ENCODE peak calls at places on chromosomes 5 and 9, in eight cellular contexts. I is fibroblast of mammary gland, W is hepatocyte, E is fibroblast of villous mesenchyme, L is HFFc6, O is SK-N-SH, Z is left ventricle myocardium inferior, T is astrocyte. B is an unnamed sample.

GRCh38 chr9:86591472-86591871 is 237.3 kb upstream of the TUT7 start:
- DNase-seq in I (peak), W (no peak), E (peak), L (no peak), O (no peak), Z (no peak), T (no peak), B (no peak)

GRCh38 chr5:116795189-116795588 is 220.6 kb upstream of the SEMA6A start:
- DNase-seq in I (no peak), W (no peak), E (no peak), L (no peak), O (no peak), Z (no peak), T (no peak), B (no peak)

GRCh38 chr9:103731541-103731940 is 362.6 kb upstream of the SMC2 start:
- DNase-seq in I (peak), W (no peak), E (peak), L (no peak), O (no peak), Z (no peak), T (no peak), B (no peak)

GRCh38 chr5:78591227-78591626 is 57.3 kb downstream of the LHFPL2 start:
- DNase-seq in I (peak), W (no peak), E (peak), L (peak), O (no peak), Z (no peak), T (peak), B (no peak)

GRCh38 chr5:56179442-56179841 is 53.7 kb downstream of the ANKRD55 start:
- DNase-seq in I (no peak), W (no peak), E (no peak), L (no peak), O (no peak), Z (no peak), T (no peak), B (no peak)

GRCh38 chr5:3324421-3325101 is 271.1 kb upstream of the IRX1 start:
- DNase-seq in I (no peak), W (no peak), E (no peak), L (no peak), O (peak), Z (no peak), T (no peak), B (no peak)

GRCh38 chr5:14226992-14227391 is 83.8 kb downstream of the TRIO start:
- DNase-seq in I (no peak), W (no peak), E (no peak), L (no peak), O (no peak), Z (no peak), T (no peak), B (no peak)

GRCh38 chr9:89574309-89574708 is 30.5 kb upstream of the GADD45G start:
- DNase-seq in I (no peak), W (no peak), E (no peak), L (no peak), O (no peak), Z (no peak), T (no peak), B (no peak)

GRCh38 chr9:4955836-4956235 is 29.2 kb upstream of the JAK2 start:
- DNase-seq in I (peak), W (no peak), E (no peak), L (no peak), O (no peak), Z (no peak), T (no peak), B (no peak)

GRCh38 chr9:132622144-132622543 is 39.7 kb downstream of the BARHL1 start:
- DNase-seq in I (peak), W (peak), E (peak), L (peak), O (no peak), Z (no peak), T (peak), B (no peak)

GRCh38 chr5:38766151-38766550 is 79.7 kb upstream of the OSMR start:
- DNase-seq in I (no peak), W (no peak), E (no peak), L (no peak), O (no peak), Z (no peak), T (peak), B (no peak)

DNA sequence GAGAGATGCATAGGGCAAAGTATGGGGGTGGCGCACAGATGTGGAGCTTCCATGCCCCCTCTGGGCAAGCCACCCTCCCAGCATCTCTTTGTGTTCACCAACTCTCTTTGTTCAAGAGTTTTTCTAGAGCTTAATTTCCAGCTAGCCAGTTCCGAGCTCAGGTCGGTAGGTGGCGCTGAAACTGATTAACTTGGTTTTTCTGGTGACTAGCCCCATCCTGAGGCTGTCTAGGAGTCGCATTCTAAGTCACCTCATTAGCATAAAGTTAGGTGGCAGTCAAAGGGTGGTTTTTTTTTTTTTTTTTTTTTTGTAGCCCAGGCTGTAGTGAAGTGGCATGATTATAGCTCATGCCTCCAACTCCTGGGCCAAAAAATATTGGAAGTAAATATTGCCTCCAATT is 476.4 kb downstream of the KDM4C start:
- DNase-seq in I (peak), W (peak), E (peak), L (peak), O (peak), Z (no peak), T (no peak), B (no peak)
- TF ChIP-seq CTCF in I (peak), W (peak), E (peak), L (peak), O (peak), Z (peak), T (peak), B (peak)

GRCh38 chr5:135199919-135200318 is 165.9 kb upstream of the PITX1 start:
- DNase-seq in I (no peak), W (no peak), E (no peak), L (no peak), O (no peak), Z (no peak), T (no peak), B (no peak)
- TF ChIP-seq CTCF in I (no peak), W (no peak), E (no peak), L (no peak), O (no peak), Z (no peak), T (no peak), B (no peak)

GRCh38 chr9:72187296-72187695 is 38.1 kb downstream of the GDA start:
- DNase-seq in I (no peak), W (peak), E (no peak), L (no peak), O (no peak), Z (no peak), T (no peak), B (no peak)

GRCh38 chr9:72185561-72185960 is 36.3 kb downstream of the GDA start:
- DNase-seq in I (peak), W (no peak), E (no peak), L (peak), O (no peak), Z (no peak), T (no peak), B (no peak)
- TF ChIP-seq CTCF in I (no peak), W (no peak), E (no peak), L (no peak), O (no peak), Z (no peak), T (no peak), B (no peak)

GRCh38 chr5:141175933-141176332 is 1.7 kb upstream of the PCDHB8 start:
- DNase-seq in I (no peak), W (no peak), E (no peak), L (no peak), O (no peak), Z (no peak), T (no peak), B (no peak)

DNA sequence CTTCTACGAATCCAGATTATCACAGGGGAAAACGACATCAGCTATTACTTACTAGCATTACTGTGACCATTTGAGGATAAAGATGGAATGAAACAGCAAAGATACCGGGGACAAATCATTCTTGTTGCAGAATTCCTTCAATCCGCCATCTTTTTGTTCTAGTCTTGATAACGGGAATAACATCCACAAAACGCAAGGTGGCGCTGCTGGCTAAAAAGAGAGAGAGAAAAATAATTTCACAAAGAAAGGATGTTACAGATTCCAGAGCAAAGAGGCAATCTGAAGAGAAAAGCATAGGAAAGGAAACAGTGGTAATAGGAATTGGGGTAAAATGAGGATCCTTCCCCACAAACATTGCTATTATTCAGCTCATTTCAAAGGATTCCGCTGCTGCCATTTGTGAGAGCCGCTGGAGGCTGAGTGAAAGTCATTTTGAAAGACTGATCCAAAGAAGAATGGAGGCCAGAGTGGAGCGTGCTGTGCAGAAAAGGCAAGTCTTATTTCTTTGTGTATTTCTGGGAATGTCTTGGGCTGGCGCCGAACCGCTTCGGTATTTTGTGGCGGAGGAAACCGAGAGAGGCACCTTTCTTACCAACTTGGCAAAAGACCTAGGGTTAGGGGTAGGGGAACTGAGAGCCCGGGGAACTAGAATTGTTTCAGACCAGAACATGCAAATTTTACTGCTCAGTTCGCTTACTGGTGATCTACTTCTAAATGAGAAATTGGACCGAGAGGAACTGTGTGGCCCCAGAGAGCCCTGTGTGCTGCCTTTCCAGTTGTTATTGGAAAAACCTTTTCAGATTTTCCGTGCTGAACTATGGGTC is at the start of gene PCDHB7:
- DNase-seq in I (peak), W (no peak), E (peak), L (peak), O (peak), Z (no peak), T (no peak), B (no peak)
- TF ChIP-seq CTCF in I (peak), W (peak), E (peak), L (peak), O (peak), Z (peak), T (peak), B (no peak)

GRCh38 chr9:130040901-130041647 is 1.9 kb downstream of the FNBP1 start:
- DNase-seq in I (no peak), W (no peak), E (no peak), L (no peak), O (no peak), Z (no peak), T (no peak), B (no peak)

GRCh38 chr9:130041648-130042405 is 1.2 kb downstream of the FNBP1 start:
- DNase-seq in I (no peak), W (peak), E (peak), L (no peak), O (peak), Z (peak), T (no peak), B (peak)

GRCh38 chr9:130042931-130043653 is at the start of gene FNBP1:
- DNase-seq in I (peak), W (peak), E (peak), L (peak), O (peak), Z (peak), T (peak), B (peak)

GRCh38 chr9:130042406-130042930 is 521 bp downstream of the FNBP1 start:
- DNase-seq in I (no peak), W (peak), E (peak), L (no peak), O (peak), Z (peak), T (no peak), B (peak)

GRCh38 chr9:130039504-130040147 is 3.4 kb downstream of the FNBP1 start:
- DNase-seq in I (no peak), W (no peak), E (no peak), L (no peak), O (peak), Z (no peak), T (no peak), B (no peak)
- TF ChIP-seq CTCF in I (peak), W (peak), E (no peak), L (peak), O (peak), Z (no peak), T (no peak), B (no peak)

B was measured in progenitor cell of endocrine pancreas.